ENCODE peak calls at places on chromosomes 3 and 15, in four cellular contexts. G is uterus, K is endothelial cell of umbilical vein, U is transverse colon. Q is an unnamed sample.

GRCh38 chr3:143897558-143898305 is 49.5 kb upstream of the SLC9A9 start:
- DNase-seq in K (peak), G (no peak), U (no peak), Q (no peak)

GRCh38 chr3:108159128-108159527 is 63.1 kb downstream of the IFT57 start:
- DNase-seq in U (no peak), K (no peak), G (no peak), Q (no peak)

GRCh38 chr3:71903141-71903540 is 118.2 kb upstream of the PROK2 start:
- DNase-seq in K (no peak), G (no peak), U (no peak), Q (no peak)

GRCh38 chr15:100861511-100861991 is 18.1 kb upstream of the ALDH1A3 start:
- DNase-seq in K (no peak), U (peak), G (no peak), Q (no peak)

GRCh38 chr3:159828542-159828943 is 160.1 kb upstream of the IL12A start:
- DNase-seq in K (peak), G (no peak), U (no peak), Q (no peak)

GRCh38 chr3:44825264-44825925 is 36.3 kb upstream of the TMEM42 start:
- DNase-seq in K (no peak), G (no peak), U (no peak), Q (no peak)

GRCh38 chr3:31370681-31371080 is 162.0 kb upstream of the STT3B start:
- DNase-seq in G (no peak), K (no peak), U (no peak), Q (no peak)

GRCh38 chr3:55505776-55506175 is 18.7 kb upstream of the WNT5A start:
- DNase-seq in G (no peak), U (no peak), K (no peak), Q (no peak)

GRCh38 chr3:194330160-194330559 is 21.0 kb downstream of the CPN2 start:
- DNase-seq in G (no peak), U (no peak), K (no peak), Q (no peak)

GRCh38 chr3:123678108-123678511 is 93.3 kb upstream of the HACD2 start:
- DNase-seq in K (no peak), G (peak), U (no peak), Q (no peak)

GRCh38 chr15:61819386-61819785 is 240.9 kb downstream of the VPS13C start:
- DNase-seq in K (no peak), G (no peak), U (no peak), Q (no peak)

GRCh38 chr3:3110749-3111361 is 681 bp upstream of the IL5RA start:
- DNase-seq in K (no peak), U (no peak), G (no peak), Q (no peak)

GRCh38 chr3:17258823-17259436 is 374.2 kb downstream of the PLCL2 start:
- DNase-seq in U (no peak), G (no peak), K (peak), Q (no peak)

GRCh38 chr3:184771158-184771730 is 40.7 kb upstream of the VPS8 start:
- DNase-seq in K (no peak), G (no peak), U (no peak), Q (no peak)

GRCh38 chr3:49412632-49413337 is 562 bp downstream of the TCTA start:
- DNase-seq in U (no peak), G (no peak), K (no peak), Q (no peak)

GRCh38 chr15:70014860-70015490 is 82.7 kb downstream of the TLE3 start:
- DNase-seq in U (peak), K (no peak), G (no peak), Q (no peak)

GRCh38 chr3:128309026-128309425 is 155.7 kb downstream of the EEFSEC start:
- DNase-seq in G (no peak), U (no peak), K (no peak), Q (no peak)

GRCh38 chr15:98942966-98943584 is 64.5 kb downstream of the PGPEP1L start:
- DNase-seq in U (no peak), G (no peak), K (no peak), Q (no peak)

GRCh38 chr3:137509354-137510045 is 254.6 kb upstream of the SOX14 start:
- DNase-seq in G (no peak), U (no peak), K (no peak), Q (no peak)

GRCh38 chr3:29618395-29619291 is 337.8 kb downstream of the RBMS3 start:
- DNase-seq in K (peak), G (no peak), U (no peak), Q (no peak)

GRCh38 chr3:122004123-122004522 is 17.9 kb downstream of the ILDR1 start:
- DNase-seq in U (no peak), K (no peak), G (no peak), Q (no peak)

GRCh38 chr3:25558106-25558505 is 106.6 kb downstream of the TOP2B start:
- DNase-seq in G (peak), K (no peak), U (no peak), Q (no peak)

GRCh38 chr15:78034495-78035191 is 42.9 kb downstream of the TBC1D2B start:
- DNase-seq in G (no peak), K (peak), U (peak), Q (no peak)

GRCh38 chr15:47576921-47577474 is 140.3 kb upstream of the SEMA6D start:
- DNase-seq in G (no peak), K (no peak), U (no peak), Q (no peak)

GRCh38 chr3:65864357-65864904 is 174.3 kb downstream of the MAGI1 start:
- DNase-seq in K (no peak), G (no peak), U (no peak), Q (no peak)

GRCh38 chr3:14332392-14332791 is 70.0 kb upstream of the SLC6A6 start:
- DNase-seq in G (no peak), U (no peak), K (no peak), Q (no peak)

GRCh38 chr3:143358155-143358792 is 238.7 kb downstream of the CHST2 start:
- DNase-seq in G (no peak), U (no peak), K (peak), Q (no peak)

GRCh38 chr3:194952882-194953281 is 267.2 kb downstream of the FAM43A start:
- DNase-seq in K (peak), G (no peak), U (no peak), Q (no peak)

GRCh38 chr3:188348445-188349244 is 194.7 kb downstream of the LPP start:
- DNase-seq in U (peak), G (peak), K (peak), Q (no peak)

GRCh38 chr3:22284559-22284958 is 533.5 kb upstream of the ZNF385D start:
- DNase-seq in K (peak), G (no peak), U (no peak), Q (no peak)

GRCh38 chr15:69232144-69232543 is 66.6 kb upstream of the PAQR5 start:
- DNase-seq in U (no peak), G (no peak), K (no peak), Q (no peak)

GRCh38 chr3:39467394-39468107 is at the start of gene MOBP:
- DNase-seq in K (no peak), U (no peak), G (no peak), Q (no peak)

GRCh38 chr3:100103558-100104441 is 10.5 kb downstream of the FILIP1L start:
- DNase-seq in G (no peak), K (no peak), U (peak), Q (no peak)

GRCh38 chr3:100104817-100105413 is 9.4 kb downstream of the FILIP1L start:
- DNase-seq in K (peak), G (no peak), U (no peak), Q (no peak)

GRCh38 chr3:100100454-100100853 is 13.8 kb downstream of the FILIP1L start:
- DNase-seq in G (no peak), K (no peak), U (no peak), Q (no peak)

GRCh38 chr3:100104442-100104798 is 9.9 kb downstream of the FILIP1L start:
- DNase-seq in U (no peak), G (no peak), K (no peak), Q (no peak)

DNA sequence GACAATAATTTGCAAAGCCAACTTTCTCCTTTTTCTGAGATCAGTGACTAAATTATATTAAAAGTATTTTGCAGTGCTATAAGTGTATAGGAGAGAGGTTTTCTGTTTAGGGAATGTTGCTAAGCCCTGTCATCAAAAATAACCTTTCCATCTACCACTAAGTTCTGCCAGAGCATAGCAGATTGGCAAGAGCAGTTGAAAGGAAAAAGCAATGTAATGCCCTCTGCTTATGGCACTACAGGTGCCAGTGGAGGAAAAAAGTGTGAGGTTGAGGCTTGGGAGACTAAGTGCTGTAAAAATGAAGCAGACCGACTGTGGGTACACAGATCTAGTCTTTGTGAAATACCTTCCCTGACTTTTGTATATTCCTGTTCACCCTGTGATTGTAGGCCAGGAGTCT is 11.5 kb downstream of the FILIP1L start:
- DNase-seq in K (no peak), G (no peak), U (no peak), Q (no peak)
- TF ChIP-seq CTCF in K (no peak), G (no peak), U (no peak), Q (no peak)

DNA sequence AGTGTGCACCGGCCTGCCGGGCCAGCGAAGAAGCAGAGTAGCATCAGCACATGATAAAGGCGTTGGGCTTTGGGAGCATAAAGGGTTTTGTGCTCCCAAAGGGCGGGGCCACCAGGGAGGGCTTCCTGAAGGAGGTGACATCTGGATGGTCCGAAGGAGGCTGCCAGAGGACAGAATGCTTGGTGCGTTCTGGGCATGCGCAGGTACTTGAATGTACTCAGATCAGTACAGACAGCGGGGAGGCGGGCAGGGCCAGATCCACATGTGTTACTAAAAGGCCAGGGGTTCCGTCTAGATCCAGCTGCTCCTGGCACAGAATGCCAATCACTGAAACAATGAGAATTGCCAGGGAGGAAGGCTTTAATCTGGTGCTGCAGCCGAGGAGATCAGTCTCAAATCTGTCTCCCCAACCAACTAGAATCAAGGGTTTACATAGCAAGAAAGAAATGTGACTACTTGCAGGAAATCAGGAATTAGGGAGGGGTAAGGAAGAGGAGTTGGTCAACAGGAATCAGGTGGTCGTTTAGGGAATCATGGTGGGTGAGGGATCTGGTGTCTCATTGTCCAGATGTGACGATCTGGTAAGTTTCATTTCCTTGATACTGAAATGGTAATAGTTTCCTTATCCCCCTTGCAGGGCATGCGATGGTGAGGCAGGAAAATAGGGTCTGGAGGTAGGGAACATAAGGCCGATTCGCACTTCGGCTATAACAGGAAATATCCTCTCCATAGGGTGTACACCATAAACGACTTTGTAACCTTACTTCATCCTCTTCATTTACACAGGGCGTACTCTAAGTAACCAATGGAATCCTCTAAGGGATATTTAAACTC is at the start of the genes LRRC34 and LRRIQ4:
- DNase-seq in K (peak), U (peak), G (peak), Q (peak)
- TF ChIP-seq POLR2A in K (no peak), U (no peak), G (no peak), Q (no peak)

DNA sequence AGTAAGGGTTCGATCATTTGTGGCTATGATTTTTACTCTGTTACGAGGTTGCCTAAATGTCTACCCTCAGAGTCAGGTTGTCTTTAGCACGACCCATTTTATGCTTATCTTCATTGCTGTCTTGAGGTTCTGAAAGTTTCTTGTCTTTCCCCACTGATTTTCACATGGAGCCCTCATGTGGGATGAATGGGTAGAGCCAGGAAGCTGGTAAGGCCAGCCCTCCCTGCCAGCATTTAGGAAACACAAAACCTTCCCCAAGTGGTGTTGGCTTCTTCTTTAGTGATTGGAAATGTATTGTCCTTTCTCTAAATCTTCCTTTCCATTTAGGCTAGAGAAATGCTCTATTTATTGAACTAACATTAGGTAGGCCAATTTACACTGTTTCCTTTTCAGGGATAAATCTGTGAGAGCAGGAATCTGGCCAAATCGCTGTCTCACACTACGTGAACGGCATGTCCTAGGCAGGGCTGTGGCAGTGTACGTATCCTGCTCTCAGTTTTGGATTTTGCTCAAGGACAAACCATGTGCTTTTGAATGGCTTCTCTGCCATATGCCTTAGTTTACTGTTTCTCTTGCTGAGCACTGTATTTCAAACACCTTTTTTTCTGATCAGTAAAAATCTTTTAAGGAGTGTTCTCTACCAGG is 43.7 kb downstream of the MYZAP start:
- DNase-seq in U (peak), G (no peak), K (peak), Q (no peak)
- TF ChIP-seq CTCF in U (no peak), G (peak), K (no peak), Q (no peak)

DNA sequence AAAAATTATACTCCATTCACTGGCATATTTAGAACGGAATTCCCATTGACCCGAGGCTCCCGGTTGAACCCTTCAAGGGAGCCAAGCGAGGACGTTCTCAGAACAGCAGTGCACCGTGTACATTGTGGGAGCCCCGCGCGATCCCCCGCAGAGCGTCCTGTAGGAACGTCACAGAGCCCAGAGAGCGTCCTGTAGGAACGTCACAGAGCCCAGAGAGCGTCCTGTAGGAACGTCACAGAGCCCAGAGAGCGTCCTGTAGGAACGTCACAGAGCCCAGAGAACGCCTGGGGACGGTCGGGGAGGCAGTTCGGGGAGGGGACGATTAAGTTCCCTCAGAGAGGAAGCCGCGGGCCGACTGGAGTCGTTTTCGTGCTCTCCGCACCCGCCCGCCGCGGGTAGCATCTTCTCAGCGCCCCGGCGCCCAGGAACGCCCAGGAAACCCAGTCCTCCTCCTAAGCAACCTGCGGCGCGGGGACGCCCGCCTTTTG is 506 bp upstream of the ATP1B3 start:
- DNase-seq in K (peak), G (no peak), U (peak), Q (no peak)
- TF ChIP-seq POLR2A in K (peak), G (peak), U (peak), Q (peak)

DNA sequence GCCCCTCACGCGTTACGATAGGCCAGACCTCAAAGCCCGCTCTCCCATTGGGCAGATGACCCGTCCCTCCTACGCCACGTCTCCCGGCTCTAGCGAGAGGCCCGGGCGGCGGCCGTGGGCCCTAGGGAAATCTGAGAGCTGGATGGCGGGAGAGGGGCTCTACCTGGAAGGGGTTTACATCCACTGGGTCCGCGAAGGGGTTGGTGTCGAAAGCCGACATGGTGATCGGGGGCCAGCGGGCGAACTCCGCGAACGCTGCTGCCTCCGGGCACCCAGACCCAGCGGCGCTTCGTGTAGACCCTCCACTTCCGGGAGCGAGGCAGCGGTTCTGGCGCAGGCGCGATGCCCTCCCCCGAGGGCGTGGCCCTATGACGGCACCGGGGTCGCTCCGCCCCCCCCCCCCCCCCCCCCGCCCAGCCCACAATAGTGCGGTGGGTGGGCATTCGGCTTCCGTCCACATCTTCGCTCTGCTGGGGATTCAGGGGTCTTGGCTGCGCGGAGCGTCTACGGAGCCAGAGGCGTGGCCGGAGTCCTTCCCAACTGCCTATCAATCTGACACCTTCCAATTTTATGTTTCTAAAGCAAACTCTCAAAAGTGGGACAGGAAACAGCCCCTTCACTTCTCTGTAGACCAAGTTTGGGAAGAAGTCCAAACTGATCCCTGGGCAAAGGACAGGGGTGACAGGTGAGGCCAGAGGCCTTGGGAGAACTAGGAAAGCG is at the start of gene SCAMP2:
- DNase-seq in U (peak), G (peak), K (peak), Q (peak)
- TF ChIP-seq CTCF in U (no peak), G (no peak), K (no peak), Q (no peak)

DNA sequence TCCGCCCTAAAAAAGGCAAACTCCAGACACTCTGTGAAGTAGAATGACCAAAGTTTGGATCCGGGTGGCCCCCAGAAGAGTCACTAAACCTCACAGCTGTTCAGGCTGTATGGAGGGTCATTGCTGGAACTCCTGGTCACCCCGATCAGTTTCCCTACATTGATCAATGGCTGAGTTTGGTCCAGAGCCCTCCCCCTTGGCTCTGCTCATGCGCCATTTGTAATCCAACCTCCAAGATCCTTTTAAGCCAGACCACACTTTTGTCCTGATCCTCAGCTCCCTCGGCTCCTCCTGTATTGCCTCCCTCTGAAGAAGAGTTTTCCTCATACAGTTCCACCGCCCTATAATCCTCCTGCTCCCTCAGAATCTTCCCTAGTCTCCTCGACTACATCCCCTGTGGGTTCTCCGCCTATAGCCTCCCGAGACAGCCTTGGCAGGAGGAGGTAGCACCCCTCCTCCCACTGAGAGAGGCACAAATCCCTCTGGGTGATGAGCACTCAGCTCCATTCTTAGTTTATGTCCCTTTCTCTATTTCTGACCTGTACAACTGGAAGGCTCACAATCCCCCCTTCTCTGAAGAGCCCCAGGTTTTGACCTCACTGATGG is 42.2 kb downstream of the ZBTB11 start:
- DNase-seq in U (no peak), K (no peak), G (no peak), Q (no peak)
- TF ChIP-seq POLR2A in U (no peak), K (no peak), G (no peak), Q (no peak)

DNA sequence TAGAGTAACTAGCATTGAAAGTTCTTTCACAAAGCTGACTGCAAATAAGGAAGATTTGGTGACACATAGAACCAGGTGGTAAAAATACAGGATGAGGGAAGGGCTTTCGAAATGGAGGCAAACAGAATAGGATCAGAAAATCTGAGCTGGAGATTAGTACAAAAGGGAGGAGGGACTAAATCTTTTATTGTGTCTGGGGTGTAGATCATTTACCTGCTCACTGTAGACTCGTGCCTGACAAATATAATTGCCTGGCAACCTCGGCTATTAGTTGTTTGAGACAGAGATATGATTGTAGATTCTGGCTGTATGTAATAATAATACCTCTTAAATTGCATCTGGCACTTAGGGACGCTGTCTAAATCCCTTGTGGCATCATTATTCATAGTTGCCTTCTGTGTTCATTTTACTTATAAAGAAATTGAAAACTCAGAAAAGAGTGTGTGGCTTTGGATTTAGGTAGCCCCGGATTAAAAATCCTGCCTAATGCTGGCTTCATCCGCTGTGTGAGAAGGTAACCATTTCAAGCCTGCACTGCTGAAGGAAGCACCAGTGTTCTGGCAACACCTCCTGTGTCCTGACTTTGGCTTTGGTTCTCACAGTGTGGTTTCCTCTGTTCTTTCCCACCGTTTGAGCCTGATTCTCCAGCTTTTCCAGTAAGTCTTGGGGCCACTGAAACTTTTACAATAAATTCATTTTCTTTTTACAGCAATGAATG is 25.0 kb upstream of the GPR160 start:
- DNase-seq in G (no peak), K (no peak), U (no peak), Q (no peak)
- TF ChIP-seq CTCF in G (no peak), K (no peak), U (no peak), Q (no peak)